ENCODE peak calls at places on chromosomes 11 and 22, in four cellular contexts. F is OCI-LY7; N is pancreas; Y is activated CD8-positive, alpha-beta T cell treated with anti-CD3 and anti-CD28 coated beads for 36 hours. G is an unnamed sample.

GRCh38 chr11:45204761-45205160 is 58.3 kb downstream of the PRDM11 start:
- DNase-seq in F (no peak), N (no peak), Y (no peak), G (no peak)

GRCh38 chr22:43169310-43170130 is 17.4 kb downstream of the TTLL12 start:
- DNase-seq in F (no peak), N (no peak), Y (no peak), G (no peak)

GRCh38 chr11:66869471-66869870 is 12.6 kb downstream of the LRFN4 start:
- DNase-seq in F (no peak), N (no peak), Y (no peak), G (no peak)

GRCh38 chr22:26406118-26406517 is 22.9 kb upstream of the ASPHD2 start:
- DNase-seq in F (no peak), N (no peak), Y (peak; percentile 9), G (no peak)

GRCh38 chr11:41498726-41499125 is 39.3 kb upstream of the LRRC4C start:
- DNase-seq in F (no peak), N (no peak), Y (no peak), G (no peak)

GRCh38 chr11:115645631-115646271 is 141.5 kb upstream of the CADM1 start:
- DNase-seq in F (no peak), N (no peak), Y (no peak), G (no peak)

GRCh38 chr22:43066844-43067385 is 22.3 kb downstream of the TTLL1 start:
- DNase-seq in F (no peak), N (no peak), Y (no peak), G (no peak)

GRCh38 chr11:92180664-92181251 is 43.9 kb upstream of the FAT3 start:
- DNase-seq in F (no peak), N (no peak), Y (no peak), G (no peak)

GRCh38 chr11:73228268-73229134 is 10.4 kb downstream of the P2RY2 start:
- DNase-seq in F (no peak), N (no peak), Y (no peak), G (no peak)

GRCh38 chr11:44561275-44561781 is 4.1 kb upstream of the CD82 start:
- DNase-seq in F (no peak), N (no peak), Y (peak; percentile 23), G (no peak)

GRCh38 chr11:24496728-24497396 is at the start of gene LUZP2:
- DNase-seq in F (no peak), N (peak; percentile 13), Y (no peak), G (no peak)

GRCh38 chr11:134349109-134349801 is 17.5 kb downstream of the GLB1L2 start:
- DNase-seq in F (no peak), N (no peak), Y (no peak), G (no peak)

GRCh38 chr11:119222891-119223290 is 16.8 kb downstream of the CBL start:
- DNase-seq in F (no peak), N (no peak), Y (no peak), G (no peak)

GRCh38 chr22:17213976-17214375 is 5.3 kb downstream of the ADA2 start:
- DNase-seq in F (peak; percentile 67), N (peak; percentile 80), Y (peak; percentile 67), G (peak; percentile 39)

GRCh38 chr11:20477418-20478090 is 90.0 kb downstream of the PRMT3 start:
- DNase-seq in F (no peak), N (no peak), Y (no peak), G (no peak)

GRCh38 chr11:114262681-114263509 is 33.3 kb upstream of the NNMT start:
- DNase-seq in F (peak; percentile 50), N (peak; percentile 38), Y (peak; percentile 14), G (peak; percentile 34)

GRCh38 chr22:36162127-36163034 is 1.8 kb upstream of the APOL3 start:
- DNase-seq in F (peak; percentile 48), N (no peak), Y (peak; percentile 83), G (peak; percentile 66)

GRCh38 chr11:78094250-78094649 is 14.6 kb upstream of the NDUFC2 start:
- DNase-seq in F (no peak), N (no peak), Y (peak; percentile 62), G (no peak)

GRCh38 chr11:83599066-83599465 is 312.9 kb upstream of the CCDC90B start:
- DNase-seq in F (no peak), N (no peak), Y (no peak), G (no peak)

GRCh38 chr11:59263225-59263894 is 50.6 kb upstream of the MPEG1 start:
- DNase-seq in F (peak; percentile 84), N (peak; percentile 40), Y (peak; percentile 22), G (no peak)

GRCh38 chr22:35589071-35589735 is 27.9 kb downstream of the MB start:
- DNase-seq in F (no peak), N (no peak), Y (no peak), G (no peak)

GRCh38 chr11:61487342-61488025 is 21.1 kb upstream of the LRRC10B start:
- DNase-seq in F (no peak), N (no peak), Y (no peak), G (no peak)

GRCh38 chr11:61512435-61512834 is 3.9 kb downstream of the LRRC10B start:
- DNase-seq in F (no peak), N (no peak), Y (no peak), G (no peak)

GRCh38 chr11:63670077-63670737 is 969 bp downstream of the ATL3 start:
- DNase-seq in F (peak; percentile 17), N (no peak), Y (no peak), G (peak; percentile 50)

GRCh38 chr11:63672934-63673539 is 1.9 kb upstream of the ATL3 start:
- DNase-seq in F (no peak), N (no peak), Y (no peak), G (no peak)

GRCh38 chr11:63672156-63672463 is 934 bp upstream of the ATL3 start:
- DNase-seq in F (no peak), N (no peak), Y (no peak), G (no peak)

GRCh38 chr11:63671322-63672155 is at the start of gene ATL3:
- DNase-seq in F (peak; percentile 98), N (peak; percentile 98), Y (peak; percentile 97), G (peak; percentile 96)

GRCh38 chr11:63670738-63671321 is 346 bp downstream of the ATL3 start:
- DNase-seq in F (peak; percentile 59), N (peak; percentile 71), Y (peak; percentile 42), G (peak; percentile 65)
- TF ChIP-seq CTCF in F (peak; percentile 73), N (no peak), Y (no peak), G (peak; percentile 46)

GRCh38 chr11:124865181-124865901 is at the start of gene ROBO3:
- DNase-seq in F (no peak), N (no peak), Y (no peak), G (no peak)
- TF ChIP-seq CTCF in F (no peak), N (no peak), Y (no peak), G (no peak)

GRCh38 chr11:104879514-104880190 is 18.6 kb downstream of the CASP12 start:
- DNase-seq in F (no peak), N (no peak), Y (no peak), G (no peak)
- TF ChIP-seq CTCF in F (peak; percentile 39), N (no peak), Y (no peak), G (no peak)

DNA sequence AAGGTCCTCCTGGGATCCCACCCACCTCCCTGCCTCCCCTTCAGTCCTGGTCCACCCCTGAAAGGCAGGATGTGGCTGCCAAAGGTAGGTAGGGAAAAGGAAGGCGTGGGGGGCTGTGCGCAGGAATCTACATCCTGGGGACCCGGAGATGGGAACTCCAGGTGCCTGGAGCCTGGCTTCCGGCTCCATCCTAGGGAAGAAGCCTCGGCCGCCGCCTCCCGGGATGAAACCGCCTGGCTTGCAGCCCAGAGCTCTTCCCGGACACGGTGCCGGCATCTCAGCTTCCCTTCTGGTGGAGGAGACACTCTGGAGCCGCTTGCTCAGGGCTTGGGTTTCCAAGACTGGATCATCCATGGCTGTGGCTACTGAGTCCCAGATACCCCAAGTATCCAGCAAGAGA is 33.3 kb upstream of the PDGFB start:
- DNase-seq in F (no peak), N (no peak), Y (no peak), G (no peak)
- TF ChIP-seq CTCF in F (no peak), N (no peak), Y (no peak), G (no peak)